ENCODE peak calls at places on chromosome 3, in five cellular contexts. S, G, R, B and V are unnamed samples.

GRCh38 chr3:148698190-148698806 is 595 bp downstream of the AGTR1 start:
- DNase-seq in R (no peak), G (no peak), B (no peak), S (no peak), V (no peak)

GRCh38 chr3:15556512-15556911 is 35.0 kb upstream of the COLQ start:
- DNase-seq in S (peak), B (no peak), G (no peak), R (no peak), V (no peak)

GRCh38 chr3:177827517-177828249 is 630.4 kb upstream of the TBL1XR1 start:
- DNase-seq in R (peak), S (no peak), G (peak), B (no peak), V (peak)

GRCh38 chr3:184332370-184333090 is 4.9 kb upstream of the FAM131A start:
- DNase-seq in G (no peak), B (no peak), R (no peak), S (no peak), V (peak)

GRCh38 chr3:66860771-66861170 is 137.3 kb upstream of the KBTBD8 start:
- DNase-seq in G (no peak), B (no peak), R (no peak), S (no peak), V (no peak)

GRCh38 chr3:47884603-47885002 is 81.7 kb downstream of the DHX30 start:
- DNase-seq in B (no peak), R (no peak), S (peak), G (no peak), V (no peak)

GRCh38 chr3:23239181-23240068 is 36.3 kb downstream of the UBE2E2 start:
- DNase-seq in G (no peak), S (no peak), B (no peak), R (no peak), V (no peak)

GRCh38 chr3:41985018-41985417 is 23.1 kb upstream of the ULK4 start:
- DNase-seq in S (no peak), R (no peak), G (no peak), B (no peak), V (no peak)

GRCh38 chr3:144324061-144324460 is 352.4 kb downstream of the DIPK2A start:
- DNase-seq in S (no peak), R (no peak), B (no peak), G (no peak), V (no peak)

GRCh38 chr3:189685854-189686253 is 54.7 kb downstream of the TP63 start:
- DNase-seq in G (peak), S (no peak), B (no peak), R (peak), V (peak)

GRCh38 chr3:177320765-177321247 is 123.5 kb upstream of the TBL1XR1 start:
- DNase-seq in G (peak), B (no peak), S (no peak), R (no peak), V (no peak)

GRCh38 chr3:14152233-14152962 is 26.0 kb downstream of the XPC start:
- DNase-seq in S (no peak), G (no peak), R (no peak), B (no peak), V (no peak)

GRCh38 chr3:20043398-20043797 is 3.2 kb downstream of the KAT2B start:
- DNase-seq in S (no peak), G (no peak), B (peak), R (no peak), V (no peak)

GRCh38 chr3:161393803-161394202 is 22.5 kb upstream of the SPTSSB start:
- DNase-seq in B (no peak), S (peak), R (no peak), G (no peak), V (no peak)

GRCh38 chr3:119084371-119085069 is 49.9 kb upstream of the IGSF11 start:
- DNase-seq in B (no peak), R (no peak), G (no peak), S (no peak), V (no peak)

GRCh38 chr3:66179813-66180212 is 41.0 kb upstream of the SLC25A26 start:
- DNase-seq in B (no peak), G (no peak), S (no peak), R (no peak), V (no peak)

GRCh38 chr3:141399200-141399599 is 30.9 kb downstream of the ZBTB38 start:
- DNase-seq in G (no peak), S (no peak), B (no peak), R (no peak), V (no peak)

GRCh38 chr3:188153498-188153948 is 434 bp upstream of the LPP start:
- DNase-seq in R (peak), S (no peak), G (peak), B (peak), V (peak)

GRCh38 chr3:42562047-42562907 is 19.5 kb downstream of the SEC22C start:
- DNase-seq in G (no peak), S (no peak), B (no peak), R (no peak), V (no peak)

GRCh38 chr3:45746182-45746973 is 50.0 kb downstream of the SLC6A20 start:
- DNase-seq in G (no peak), S (no peak), R (no peak), B (no peak), V (no peak)

GRCh38 chr3:66938338-66938963 is 59.7 kb upstream of the KBTBD8 start:
- DNase-seq in R (peak), G (peak), B (no peak), S (peak), V (no peak)

GRCh38 chr3:130517541-130517940 is 564 bp downstream of the COL6A6 start:
- DNase-seq in R (no peak), G (no peak), S (no peak), B (no peak), V (no peak)

GRCh38 chr3:24123596-24123995 is 178.5 kb downstream of the NR1D2 start:
- DNase-seq in S (no peak), B (no peak), G (peak), R (peak), V (no peak)

GRCh38 chr3:70857926-70858325 is 545.5 kb upstream of the MDFIC2 start:
- DNase-seq in S (no peak), R (no peak), G (no peak), B (no peak), V (no peak)

GRCh38 chr3:96863129-96863740 is 48.8 kb downstream of the EPHA6 start:
- DNase-seq in S (no peak), R (peak), B (no peak), G (peak), V (no peak)

GRCh38 chr3:70832811-70833509 is 520.5 kb upstream of the MDFIC2 start:
- DNase-seq in R (no peak), S (no peak), B (no peak), G (no peak), V (peak)

DNA sequence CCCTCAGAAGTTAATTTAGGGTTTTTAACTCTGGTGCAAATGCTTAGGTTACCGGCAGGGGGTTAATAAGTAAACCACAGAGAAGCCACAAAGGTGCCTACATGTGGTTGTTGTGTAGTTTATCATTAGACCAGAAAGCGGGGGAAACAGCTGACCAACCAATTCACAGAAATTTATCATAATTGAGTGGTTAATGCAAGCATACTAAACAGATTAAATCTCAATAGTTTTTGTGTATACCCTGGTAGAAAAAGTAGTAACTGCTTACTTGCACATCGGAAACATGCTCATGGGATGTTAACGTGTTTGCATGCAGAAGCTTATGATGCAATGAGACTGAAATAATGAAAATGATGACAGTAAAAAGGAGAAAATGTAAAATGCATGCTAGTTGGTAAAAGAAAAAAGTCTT is 316.0 kb downstream of the PTPRG start:
- DNase-seq in G (peak), R (no peak), B (no peak), S (peak), V (no peak)
- TF ChIP-seq CTCF in G (peak), R (peak), B (no peak), S (peak), V (no peak)

GRCh38 chr3:4512895-4513616 is 19.9 kb downstream of the ITPR1 start:
- DNase-seq in B (no peak), G (no peak), R (no peak), S (no peak), V (no peak)
- H3K4me3 ChIP-seq in B (no peak), G (no peak), R (no peak), S (no peak), V (no peak)

DNA sequence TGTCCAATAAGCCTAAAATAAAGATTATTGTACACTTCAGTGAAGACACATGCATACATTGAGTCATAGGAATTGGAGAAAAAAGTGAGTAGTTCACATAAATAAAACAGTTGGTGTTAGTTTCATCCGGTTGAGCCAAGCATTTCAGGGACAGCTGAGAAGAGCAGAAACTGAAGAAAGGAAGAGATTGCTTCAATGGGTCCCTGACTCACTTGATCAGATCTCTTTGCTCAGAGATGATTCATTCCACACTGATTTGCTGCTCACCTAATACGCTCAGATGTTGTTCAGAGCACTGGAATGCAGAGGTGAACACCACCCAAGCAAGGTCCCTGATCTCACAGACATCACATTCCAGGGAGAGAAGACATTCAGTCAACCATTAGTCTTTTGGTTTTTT is 93.7 kb downstream of the RAD18 start:
- DNase-seq in G (no peak), R (peak), B (no peak), S (no peak), V (peak)
- TF ChIP-seq CTCF in G (no peak), R (no peak), B (no peak), S (no peak), V (no peak)

DNA sequence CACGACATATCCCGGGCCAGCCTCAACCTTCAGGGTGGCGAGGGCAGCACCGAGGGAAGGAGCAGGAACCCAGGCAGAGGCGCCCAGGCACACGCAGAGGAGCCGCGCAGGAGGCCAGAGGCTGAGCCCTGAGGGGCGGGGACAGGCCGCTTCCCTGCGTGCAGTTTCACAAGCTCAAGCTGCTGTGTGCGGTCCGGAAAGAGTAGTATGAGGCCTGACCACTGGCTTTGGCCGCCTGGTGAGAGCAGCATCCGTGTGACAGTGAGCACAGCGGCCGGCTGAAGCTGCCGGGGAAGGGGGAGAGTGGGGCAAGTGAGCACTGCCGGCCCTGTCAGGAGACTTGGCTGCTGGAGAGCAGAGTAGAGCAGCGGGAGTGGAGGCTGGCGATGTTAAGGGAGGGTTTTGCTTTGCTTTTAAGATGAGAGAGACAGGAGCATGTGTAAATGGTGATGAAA is 8.7 kb downstream of the ZDHHC19 start:
- DNase-seq in R (no peak), B (no peak), S (no peak), G (no peak), V (no peak)
- H3K4me3 ChIP-seq in R (no peak), B (no peak), S (no peak), G (no peak), V (no peak)

GRCh38 chr3:169596126-169596525 is 67.4 kb downstream of the MECOM start:
- DNase-seq in S (no peak), G (no peak), B (no peak), R (no peak), V (no peak)
- TF ChIP-seq CTCF in S (no peak), G (no peak), B (no peak), R (no peak), V (no peak)

GRCh38 chr3:175270199-175270837 is 411.2 kb downstream of the NAALADL2 start:
- DNase-seq in G (peak), R (no peak), S (no peak), B (no peak), V (no peak)

GRCh38 chr3:175269394-175269793 is 410.3 kb downstream of the NAALADL2 start:
- DNase-seq in G (no peak), S (no peak), R (no peak), B (no peak), V (no peak)

GRCh38 chr3:175266478-175266877 is 407.3 kb downstream of the NAALADL2 start:
- DNase-seq in R (no peak), G (peak), S (no peak), B (no peak), V (no peak)

GRCh38 chr3:175266993-175267960 is 408.1 kb downstream of the NAALADL2 start:
- DNase-seq in B (no peak), R (peak), G (no peak), S (no peak), V (no peak)
- H3K4me3 ChIP-seq in B (no peak), R (no peak), G (no peak), S (peak), V (no peak)